ENCODE peak calls at places on chromosome 18, in ten cellular contexts. W, O, V, L, R, D, T, G, P and F are unnamed samples.

GRCh38 chr18:72468011-72468710 is 76.0 kb downstream of the CBLN2 start:
- DNase-seq in W (no peak), O (no peak), V (no peak), L (no peak), R (no peak), D (no peak), T (no peak), G (no peak), P (no peak), F (no peak)

GRCh38 chr18:55586841-55587240 is 1.2 kb downstream of the TCF4 start:
- DNase-seq in W (no peak), O (no peak), V (no peak), L (no peak), R (no peak), D (no peak), T (no peak), G (peak; percentile 75), P (peak; percentile 53), F (no peak)

GRCh38 chr18:44655435-44655834 is 25.3 kb upstream of the SETBP1 start:
- DNase-seq in W (no peak), O (no peak), V (no peak), L (no peak), R (no peak), D (no peak), T (no peak), G (no peak), P (no peak), F (no peak)

GRCh38 chr18:73614812-73615211 is 532.8 kb downstream of the FBXO15 start:
- DNase-seq in W (peak; percentile 91), O (no peak), V (no peak), L (no peak), R (no peak), D (no peak), T (no peak), G (no peak), P (peak; percentile 88), F (peak; percentile 97)

GRCh38 chr18:26978812-26979341 is 113.4 kb upstream of the AQP4 start:
- DNase-seq in W (no peak), O (no peak), V (no peak), L (no peak), R (no peak), D (no peak), T (no peak), G (no peak), P (no peak), F (no peak)

GRCh38 chr18:68796936-68797690 is 767 bp upstream of the CCDC102B start:
- DNase-seq in W (peak; percentile 75), O (no peak), V (no peak), L (no peak), R (no peak), D (no peak), T (no peak), G (peak; percentile 47), P (peak; percentile 83), F (no peak)

GRCh38 chr18:12754511-12754910 is 51.7 kb downstream of the PSMG2 start:
- DNase-seq in W (no peak), O (no peak), V (no peak), L (no peak), R (no peak), D (no peak), T (no peak), G (no peak), P (no peak), F (no peak)

GRCh38 chr18:31657823-31658669 is 26.3 kb downstream of the B4GALT6 start:
- DNase-seq in W (no peak), O (no peak), V (no peak), L (no peak), R (peak; percentile 11), D (no peak), T (no peak), G (peak; percentile 76), P (no peak), F (no peak)

GRCh38 chr18:70289351-70290330 is 796 bp downstream of the SOCS6 start:
- DNase-seq in W (no peak), O (peak; percentile 32), V (no peak), L (no peak), R (no peak), D (peak; percentile 38), T (no peak), G (peak; percentile 73), P (peak; percentile 31), F (peak; percentile 41)

GRCh38 chr18:2002178-2002577 is 569.1 kb downstream of the METTL4 start:
- DNase-seq in W (no peak), O (no peak), V (no peak), L (no peak), R (no peak), D (no peak), T (no peak), G (no peak), P (no peak), F (no peak)

GRCh38 chr18:3879114-3879835 is 429.3 kb downstream of the TGIF1 start:
- DNase-seq in W (no peak), O (no peak), V (no peak), L (no peak), R (no peak), D (no peak), T (peak; percentile 9), G (no peak), P (no peak), F (no peak)

GRCh38 chr18:30491815-30492551 is 550.6 kb downstream of the DSC3 start:
- DNase-seq in W (no peak), O (no peak), V (no peak), L (no peak), R (no peak), D (peak; percentile 3), T (no peak), G (no peak), P (no peak), F (no peak)

GRCh38 chr18:49764032-49764431 is 49.3 kb downstream of the ACAA2 start:
- DNase-seq in W (no peak), O (no peak), V (no peak), L (no peak), R (no peak), D (no peak), T (no peak), G (no peak), P (peak; percentile 58), F (no peak)

GRCh38 chr18:77201508-77201907 is 48.1 kb upstream of the GALR1 start:
- DNase-seq in W (no peak), O (no peak), V (no peak), L (no peak), R (no peak), D (no peak), T (no peak), G (no peak), P (peak; percentile 27), F (peak; percentile 31)

GRCh38 chr18:26089247-26090129 is 925 bp downstream of the SS18 start:
- DNase-seq in W (no peak), O (peak; percentile 22), V (no peak), L (no peak), R (peak; percentile 36), D (no peak), T (no peak), G (peak; percentile 13), P (peak; percentile 49), F (peak; percentile 40)